ENCODE peak calls at places on chromosomes 6 and 20, in four cellular contexts. One of them, this sample, is unnamed.

GRCh38 chr20:54179946-54180345 is 6.2 kb upstream of the CYP24A1 start:
- DNase-seq in heart left ventricle: no peak
- DNase-seq in breast epithelium: no peak
- DNase-seq in transverse colon: no peak
- DNase-seq in this sample: no peak

GRCh38 chr6:788058-788457 is 95.1 kb upstream of the EXOC2 start:
- DNase-seq in heart left ventricle: no peak
- DNase-seq in breast epithelium: no peak
- DNase-seq in transverse colon: no peak
- DNase-seq in this sample: no peak

GRCh38 chr6:40074292-40075050 is 140.2 kb upstream of the MOCS1 start:
- DNase-seq in heart left ventricle: no peak
- DNase-seq in breast epithelium: peak
- DNase-seq in transverse colon: no peak
- DNase-seq in this sample: no peak

GRCh38 chr20:46894971-46895905 is 595 bp downstream of the EYA2 start:
- DNase-seq in heart left ventricle: no peak
- DNase-seq in breast epithelium: peak
- DNase-seq in transverse colon: peak
- DNase-seq in this sample: peak

GRCh38 chr6:131917763-131918649 is 33.2 kb downstream of the CCN2 start:
- DNase-seq in heart left ventricle: no peak
- DNase-seq in breast epithelium: no peak
- DNase-seq in transverse colon: no peak
- DNase-seq in this sample: no peak

GRCh38 chr6:21359926-21360325 is 233.6 kb upstream of the SOX4 start:
- DNase-seq in heart left ventricle: no peak
- DNase-seq in breast epithelium: no peak
- DNase-seq in transverse colon: no peak
- DNase-seq in this sample: no peak

GRCh38 chr6:159595173-159595572 is 97.9 kb downstream of the SOD2 start:
- DNase-seq in heart left ventricle: no peak
- DNase-seq in breast epithelium: no peak
- DNase-seq in transverse colon: no peak
- DNase-seq in this sample: peak

GRCh38 chr6:1482381-1483166 is 93.2 kb downstream of the FOXF2 start:
- DNase-seq in heart left ventricle: no peak
- DNase-seq in breast epithelium: no peak
- DNase-seq in transverse colon: no peak
- DNase-seq in this sample: no peak

GRCh38 chr6:56040875-56041274 is 165.5 kb upstream of the BMP5 start:
- DNase-seq in heart left ventricle: no peak
- DNase-seq in breast epithelium: no peak
- DNase-seq in transverse colon: no peak
- DNase-seq in this sample: no peak

GRCh38 chr6:139536751-139537617 is 162.5 kb upstream of the CITED2 start:
- DNase-seq in heart left ventricle: no peak
- DNase-seq in breast epithelium: no peak
- DNase-seq in transverse colon: peak
- DNase-seq in this sample: no peak

GRCh38 chr6:142845624-142846458 is 99.1 kb downstream of the HIVEP2 start:
- DNase-seq in heart left ventricle: peak
- DNase-seq in breast epithelium: peak
- DNase-seq in transverse colon: peak
- DNase-seq in this sample: peak

GRCh38 chr6:156977527-156978291 is 200.5 kb downstream of the ARID1B start:
- DNase-seq in heart left ventricle: peak
- DNase-seq in breast epithelium: peak
- DNase-seq in transverse colon: no peak
- DNase-seq in this sample: peak

DNA sequence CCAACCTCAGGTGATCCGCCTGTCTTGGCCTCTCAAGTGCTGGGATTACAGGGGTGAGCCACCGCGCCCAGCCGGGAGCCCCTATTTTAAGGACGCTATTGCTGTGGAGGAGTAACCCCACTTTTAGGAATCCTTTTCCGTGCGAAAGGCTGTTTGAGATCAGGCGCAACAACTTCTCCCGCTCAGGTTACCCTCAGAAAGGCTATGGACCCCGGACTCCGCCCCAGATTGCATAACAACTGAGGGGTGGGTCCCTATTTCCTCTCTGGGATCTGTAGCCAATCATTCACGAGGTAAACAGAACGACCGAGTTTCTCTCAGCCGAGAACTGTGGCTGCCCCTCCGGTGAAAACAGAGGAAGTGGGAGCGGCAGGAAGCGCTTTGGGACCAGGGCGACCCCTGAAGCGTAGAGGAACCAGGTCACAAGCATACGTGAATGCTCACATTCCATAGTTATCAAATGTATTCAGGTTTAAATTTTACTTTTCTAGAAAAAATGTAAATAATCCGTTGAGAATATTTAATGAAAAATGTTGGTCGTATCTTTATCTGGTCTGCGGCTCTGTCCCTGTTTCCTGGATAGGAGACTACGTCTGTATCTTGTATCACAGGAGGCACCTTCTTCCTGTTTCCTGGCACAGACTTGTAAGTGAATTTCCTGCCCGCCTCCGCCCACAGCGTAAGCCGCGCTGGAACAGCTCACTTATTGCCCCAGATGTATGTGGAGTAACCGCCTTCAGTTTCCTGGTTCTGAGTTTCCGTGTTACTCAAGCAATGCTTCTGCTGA is 26.9 kb downstream of the HLA-E start:
- DNase-seq in heart left ventricle: peak
- DNase-seq in breast epithelium: peak
- DNase-seq in transverse colon: peak
- DNase-seq in this sample: peak
- TF ChIP-seq POLR2A in heart left ventricle: no peak
- TF ChIP-seq POLR2A in breast epithelium: peak
- TF ChIP-seq POLR2A in transverse colon: peak
- TF ChIP-seq POLR2A in this sample: no peak

DNA sequence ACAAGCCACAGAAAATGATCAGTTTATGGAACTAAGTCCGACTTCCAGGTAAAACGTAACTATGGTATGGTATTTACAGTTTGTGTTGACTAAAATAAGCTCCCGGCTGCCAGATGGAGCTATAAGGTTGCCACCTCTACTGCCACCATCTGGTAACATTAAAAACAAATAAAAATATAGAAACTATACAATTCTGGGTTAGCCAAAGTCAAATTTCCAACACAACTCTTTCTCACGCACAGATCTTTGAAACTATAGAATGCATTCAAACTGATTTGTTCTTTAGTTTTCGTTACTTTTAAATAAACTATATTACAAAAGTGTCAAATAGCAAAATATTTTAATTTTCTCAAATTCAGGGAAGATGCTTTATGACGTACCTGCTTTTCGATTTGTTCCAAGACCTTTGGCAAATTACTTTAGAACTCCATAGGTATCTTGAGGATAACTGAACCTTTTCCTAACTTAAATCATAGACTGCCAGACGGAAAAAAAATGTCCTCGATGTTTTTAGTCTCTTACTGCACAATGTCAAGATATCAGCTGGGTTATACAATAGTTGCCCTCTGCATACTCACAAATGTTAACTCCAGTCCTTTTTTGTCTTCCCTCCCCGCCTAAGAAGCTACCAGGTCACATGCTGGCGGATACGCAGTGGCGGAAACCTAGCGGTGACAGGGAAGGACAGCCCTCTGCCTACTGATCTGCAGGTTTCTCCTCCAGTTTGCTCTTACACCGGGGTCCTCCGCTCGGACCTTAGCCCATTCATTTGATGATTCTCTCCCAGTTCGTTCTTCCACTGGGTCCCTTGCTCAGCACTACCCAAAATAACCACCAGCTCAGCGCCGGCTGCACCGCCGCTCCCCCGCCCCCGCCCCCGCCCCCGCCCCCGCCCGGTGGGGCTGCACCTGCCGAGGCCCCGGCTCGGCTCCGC is 888 bp downstream of the SLC17A5 start:
- DNase-seq in heart left ventricle: peak
- DNase-seq in breast epithelium: peak
- DNase-seq in transverse colon: peak
- DNase-seq in this sample: peak
- TF ChIP-seq CTCF in heart left ventricle: peak
- TF ChIP-seq CTCF in breast epithelium: peak
- TF ChIP-seq CTCF in transverse colon: peak
- TF ChIP-seq CTCF in this sample: peak

GRCh38 chr20:32190608-32191415 is 16.7 kb downstream of the PLAGL2 start:
- DNase-seq in heart left ventricle: no peak
- DNase-seq in breast epithelium: no peak
- DNase-seq in transverse colon: no peak
- DNase-seq in this sample: no peak

GRCh38 chr20:32188376-32189122 is 19.0 kb downstream of the PLAGL2 start:
- DNase-seq in heart left ventricle: no peak
- DNase-seq in breast epithelium: no peak
- DNase-seq in transverse colon: no peak
- DNase-seq in this sample: no peak

GRCh38 chr20:32191422-32191821 is 16.1 kb downstream of the PLAGL2 start:
- DNase-seq in heart left ventricle: no peak
- DNase-seq in breast epithelium: no peak
- DNase-seq in transverse colon: no peak
- DNase-seq in this sample: no peak

GRCh38 chr20:32189123-32189410 is 18.5 kb downstream of the PLAGL2 start:
- DNase-seq in heart left ventricle: no peak
- DNase-seq in breast epithelium: no peak
- DNase-seq in transverse colon: no peak
- DNase-seq in this sample: no peak

DNA sequence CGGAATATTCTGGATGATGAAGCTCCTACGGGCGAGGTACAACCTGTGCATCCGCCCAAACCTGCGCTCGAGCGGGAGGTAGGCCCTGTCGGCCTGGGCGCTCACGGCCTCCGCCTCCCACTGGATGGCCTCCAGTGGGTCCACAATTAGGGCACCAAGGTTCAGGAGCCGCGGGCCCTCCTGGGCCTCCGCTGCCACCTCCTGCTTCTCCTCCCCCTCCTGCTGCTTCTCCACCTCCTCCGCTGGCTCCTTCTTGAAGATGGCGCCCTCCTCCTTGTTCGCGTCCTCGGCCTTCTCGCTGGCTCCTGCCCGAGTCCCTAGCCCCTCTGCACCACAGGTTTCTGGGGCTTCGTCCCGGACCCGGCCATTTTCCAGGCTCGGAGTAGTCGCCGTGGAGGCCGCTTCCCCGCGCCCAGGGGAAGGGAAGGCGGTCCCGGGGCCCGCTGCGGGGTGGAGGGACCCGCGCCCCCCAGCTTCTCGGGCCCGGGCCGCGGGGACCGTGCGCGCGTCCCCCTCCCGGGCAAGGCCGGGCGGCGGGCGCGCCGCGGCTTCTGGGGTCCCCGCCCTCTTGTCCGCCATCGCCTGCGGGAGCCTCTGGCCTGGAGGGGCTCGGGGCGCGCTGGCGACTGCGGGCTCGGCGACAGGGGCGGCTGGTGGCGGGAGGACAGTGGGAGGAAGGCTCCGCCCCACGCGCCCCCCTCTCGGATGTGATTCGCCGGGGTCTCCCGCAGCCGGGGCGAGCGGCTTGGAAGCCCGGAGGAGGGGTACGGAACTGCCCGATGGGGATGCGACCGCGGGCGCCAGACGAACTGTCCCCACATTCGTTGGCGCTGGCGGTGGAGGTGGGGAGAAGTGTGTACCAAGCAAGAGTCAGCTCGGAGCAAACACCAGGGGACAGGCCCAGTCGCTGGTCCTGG is 17.6 kb downstream of the PLAGL2 start:
- DNase-seq in heart left ventricle: peak
- DNase-seq in breast epithelium: no peak
- DNase-seq in transverse colon: peak
- DNase-seq in this sample: peak
- TF ChIP-seq POLR2A in heart left ventricle: no peak
- TF ChIP-seq POLR2A in breast epithelium: no peak
- TF ChIP-seq POLR2A in transverse colon: no peak
- TF ChIP-seq POLR2A in this sample: peak

GRCh38 chr20:34875657-34876160 is 703 bp upstream of the ACSS2 start:
- DNase-seq in heart left ventricle: no peak
- DNase-seq in breast epithelium: no peak
- DNase-seq in transverse colon: no peak
- DNase-seq in this sample: no peak
- TF ChIP-seq CTCF in heart left ventricle: peak
- TF ChIP-seq CTCF in breast epithelium: peak
- TF ChIP-seq CTCF in transverse colon: peak
- TF ChIP-seq CTCF in this sample: no peak

GRCh38 chr20:32271620-32272019 is 5.8 kb upstream of the KIF3B start:
- DNase-seq in heart left ventricle: no peak
- DNase-seq in breast epithelium: no peak
- DNase-seq in transverse colon: no peak
- DNase-seq in this sample: no peak
- TF ChIP-seq POLR2A in heart left ventricle: no peak
- TF ChIP-seq POLR2A in breast epithelium: no peak
- TF ChIP-seq POLR2A in transverse colon: no peak
- TF ChIP-seq POLR2A in this sample: no peak

GRCh38 chr20:49395183-49395582 is 87.3 kb downstream of the KCNB1 start:
- DNase-seq in heart left ventricle: no peak
- DNase-seq in breast epithelium: no peak
- DNase-seq in transverse colon: peak
- DNase-seq in this sample: peak

GRCh38 chr20:49395659-49396058 is 86.8 kb downstream of the KCNB1 start:
- DNase-seq in heart left ventricle: no peak
- DNase-seq in breast epithelium: no peak
- DNase-seq in transverse colon: no peak
- DNase-seq in this sample: no peak

GRCh38 chr20:49394757-49395156 is 87.7 kb downstream of the KCNB1 start:
- DNase-seq in heart left ventricle: no peak
- DNase-seq in breast epithelium: no peak
- DNase-seq in transverse colon: no peak
- DNase-seq in this sample: no peak

GRCh38 chr20:49397525-49397924 is 84.9 kb downstream of the KCNB1 start:
- DNase-seq in heart left ventricle: no peak
- DNase-seq in breast epithelium: no peak
- DNase-seq in transverse colon: no peak
- DNase-seq in this sample: no peak

GRCh38 chr20:49396230-49396629 is 86.2 kb downstream of the KCNB1 start:
- DNase-seq in heart left ventricle: no peak
- DNase-seq in breast epithelium: no peak
- DNase-seq in transverse colon: no peak
- DNase-seq in this sample: no peak
- TF ChIP-seq CTCF in heart left ventricle: no peak
- TF ChIP-seq CTCF in breast epithelium: peak
- TF ChIP-seq CTCF in transverse colon: peak
- TF ChIP-seq CTCF in this sample: no peak

DNA sequence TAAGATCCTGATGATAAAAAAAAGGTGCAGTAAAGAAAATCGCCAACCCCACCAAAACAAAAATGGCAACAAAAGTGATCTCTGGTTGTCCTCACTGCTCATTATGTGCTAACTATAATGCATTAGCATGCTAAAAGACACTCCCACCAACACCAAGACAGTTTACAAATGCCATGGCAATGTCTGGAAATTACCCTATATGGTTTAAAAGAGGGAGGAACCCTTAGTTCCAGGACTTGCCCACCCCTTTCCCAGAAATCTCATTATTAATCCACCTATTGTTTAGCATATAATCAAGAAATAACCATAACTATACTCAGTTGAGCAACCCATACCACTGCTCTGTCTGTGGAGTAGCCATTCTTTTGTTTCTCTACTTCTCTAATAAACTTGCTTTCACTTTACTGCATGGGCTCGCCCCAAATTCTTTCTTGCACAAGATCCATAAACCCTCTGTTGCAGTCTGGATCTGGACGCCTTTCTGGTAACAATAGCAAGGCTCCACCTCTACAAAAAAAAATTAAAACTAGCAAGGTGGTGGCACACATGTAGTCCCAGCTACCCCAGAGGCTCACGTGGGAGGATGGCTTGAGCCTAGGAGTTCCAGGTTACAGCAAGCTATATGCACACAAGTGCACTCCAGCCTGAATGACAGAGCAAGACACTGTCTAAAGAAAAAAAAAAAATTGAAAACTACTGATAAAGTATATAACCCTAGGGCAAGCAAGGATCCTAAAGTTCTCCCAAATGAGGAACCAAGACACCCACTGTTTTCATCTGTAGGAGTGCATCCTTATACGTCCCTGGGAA is 278.8 kb upstream of the JARID2 start:
- DNase-seq in heart left ventricle: no peak
- DNase-seq in breast epithelium: no peak
- DNase-seq in transverse colon: no peak
- DNase-seq in this sample: no peak
- TF ChIP-seq POLR2A in heart left ventricle: no peak
- TF ChIP-seq POLR2A in breast epithelium: no peak
- TF ChIP-seq POLR2A in transverse colon: no peak
- TF ChIP-seq POLR2A in this sample: no peak

This sample was measured in thyroid gland.